ENCODE peak calls at places on chromosomes 11 and 22, in ten cellular contexts. J, Q, P, Z, R, I, S, V, H and M are unnamed samples.
A peak's percentile ranks its signal among the peaks of the same experiment; 100 is the strongest.

GRCh38 chr11:69238562-69239319 is 55.2 kb upstream of the MYEOV start:
- DNase-seq in J (no peak), Q (no peak), P (no peak), Z (no peak), R (no peak), I (no peak), S (no peak), V (no peak), H (no peak), M (no peak)

GRCh38 chr11:2122222-2122906 is 16.8 kb downstream of the IGF2 start:
- DNase-seq in J (no peak), Q (peak; percentile 35), P (peak; percentile 31), Z (no peak), R (no peak), I (no peak), S (no peak), V (peak; percentile 33), H (peak; percentile 16), M (no peak)

GRCh38 chr11:46658259-46658658 is 40.9 kb downstream of the ATG13 start:
- DNase-seq in J (no peak), Q (no peak), P (no peak), Z (peak; percentile 81), R (no peak), I (no peak), S (no peak), V (peak; percentile 81), H (peak; percentile 64), M (no peak)

GRCh38 chr11:47186937-47187681 is 875 bp upstream of the PACSIN3 start:
- DNase-seq in J (peak; percentile 55), Q (peak; percentile 49), P (peak; percentile 76), Z (peak; percentile 54), R (no peak), I (peak; percentile 67), S (peak; percentile 58), V (peak; percentile 54), H (no peak), M (peak; percentile 28)

GRCh38 chr11:84720706-84721402 is 906.3 kb downstream of the DLG2 start:
- DNase-seq in J (no peak), Q (no peak), P (peak; percentile 45), Z (peak; percentile 11), R (no peak), I (peak; percentile 48), S (no peak), V (no peak), H (peak; percentile 28), M (no peak)

GRCh38 chr22:28369849-28370248 is 309.8 kb downstream of the TTC28 start:
- DNase-seq in J (no peak), Q (no peak), P (no peak), Z (no peak), R (no peak), I (no peak), S (no peak), V (no peak), H (no peak), M (peak; percentile 62)

GRCh38 chr11:88250566-88251080 is 75.4 kb upstream of the RAB38 start:
- DNase-seq in J (no peak), Q (no peak), P (no peak), Z (no peak), R (no peak), I (no peak), S (no peak), V (no peak), H (no peak), M (no peak)

GRCh38 chr11:70111269-70112016 is 33.3 kb downstream of the ANO1 start:
- DNase-seq in J (no peak), Q (no peak), P (peak; percentile 45), Z (no peak), R (no peak), I (peak; percentile 50), S (no peak), V (peak; percentile 67), H (no peak), M (no peak)

DNA sequence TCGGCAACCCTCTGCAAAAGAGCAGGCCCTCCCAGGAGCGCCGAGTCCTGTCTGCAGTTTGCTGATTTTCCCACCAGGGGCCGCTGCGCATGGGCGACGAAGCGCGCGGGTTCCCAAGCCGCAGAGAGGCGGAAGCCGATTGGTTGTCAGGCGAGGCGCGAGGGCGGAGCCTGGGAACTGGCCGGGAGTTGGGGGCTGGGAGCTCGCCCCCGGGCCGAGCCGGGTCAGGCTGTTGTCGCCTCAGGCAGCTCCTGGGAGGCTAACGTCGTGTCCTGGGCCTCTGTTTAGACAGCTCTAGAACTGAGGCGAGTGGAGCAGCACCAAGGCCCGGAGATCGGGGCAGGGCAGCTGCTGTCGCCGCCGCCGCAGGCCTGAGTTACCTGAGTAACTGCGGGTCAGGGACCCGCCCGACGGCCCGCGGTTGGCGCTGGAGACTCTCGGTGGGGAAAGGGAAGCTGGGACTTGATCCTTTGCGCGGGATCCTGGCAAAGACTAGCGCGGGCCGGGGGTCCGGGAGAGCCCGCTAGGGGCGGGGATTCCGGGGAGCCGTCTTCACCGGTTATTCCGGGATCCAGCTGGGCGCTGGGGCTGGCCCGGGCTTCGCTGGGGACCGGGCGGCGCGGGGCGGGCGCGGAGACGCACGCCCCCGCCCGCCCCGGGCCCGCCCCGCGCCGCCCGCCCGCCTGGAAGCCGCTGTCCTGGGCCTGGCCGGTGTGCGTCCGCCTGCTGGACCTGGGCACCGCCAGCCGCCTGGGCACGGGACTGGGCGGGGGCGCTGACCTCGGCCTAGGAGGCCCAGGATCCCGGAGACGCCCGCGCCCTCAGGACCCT is at the start of gene STIM1:
- DNase-seq in J (peak; percentile 79), Q (peak; percentile 94), P (peak; percentile 97), Z (peak; percentile 94), R (peak; percentile 86), I (peak; percentile 96), S (peak; percentile 82), V (peak; percentile 90), H (peak; percentile 97), M (peak; percentile 98)
- TF ChIP-seq POLR2A in J (peak; percentile 9), Q (peak; percentile 49), P (peak; percentile 53), Z (peak; percentile 74), R (no peak), I (peak; percentile 90), S (no peak), V (peak; percentile 40), H (peak; percentile 80), M (peak; percentile 84)

GRCh38 chr11:62882428-62882742 is 1.7 kb downstream of the SLC3A2 start:
- DNase-seq in J (no peak), Q (no peak), P (no peak), Z (no peak), R (no peak), I (no peak), S (no peak), V (no peak), H (no peak), M (peak; percentile 76)

GRCh38 chr11:62880231-62880802 is 379 bp upstream of the SLC3A2 start:
- DNase-seq in J (no peak), Q (peak; percentile 62), P (peak; percentile 80), Z (no peak), R (no peak), I (no peak), S (no peak), V (peak; percentile 88), H (no peak), M (peak; percentile 70)

GRCh38 chr11:62882811-62883496 is 2.3 kb downstream of the SLC3A2 start:
- DNase-seq in J (no peak), Q (peak; percentile 72), P (no peak), Z (no peak), R (no peak), I (no peak), S (no peak), V (no peak), H (no peak), M (peak; percentile 76)

GRCh38 chr11:62880803-62881578 is at the start of gene SLC3A2:
- DNase-seq in J (peak; percentile 78), Q (peak; percentile 91), P (peak; percentile 91), Z (peak; percentile 86), R (peak; percentile 68), I (peak; percentile 90), S (peak; percentile 81), V (peak; percentile 82), H (peak; percentile 92), M (peak; percentile 97)

DNA sequence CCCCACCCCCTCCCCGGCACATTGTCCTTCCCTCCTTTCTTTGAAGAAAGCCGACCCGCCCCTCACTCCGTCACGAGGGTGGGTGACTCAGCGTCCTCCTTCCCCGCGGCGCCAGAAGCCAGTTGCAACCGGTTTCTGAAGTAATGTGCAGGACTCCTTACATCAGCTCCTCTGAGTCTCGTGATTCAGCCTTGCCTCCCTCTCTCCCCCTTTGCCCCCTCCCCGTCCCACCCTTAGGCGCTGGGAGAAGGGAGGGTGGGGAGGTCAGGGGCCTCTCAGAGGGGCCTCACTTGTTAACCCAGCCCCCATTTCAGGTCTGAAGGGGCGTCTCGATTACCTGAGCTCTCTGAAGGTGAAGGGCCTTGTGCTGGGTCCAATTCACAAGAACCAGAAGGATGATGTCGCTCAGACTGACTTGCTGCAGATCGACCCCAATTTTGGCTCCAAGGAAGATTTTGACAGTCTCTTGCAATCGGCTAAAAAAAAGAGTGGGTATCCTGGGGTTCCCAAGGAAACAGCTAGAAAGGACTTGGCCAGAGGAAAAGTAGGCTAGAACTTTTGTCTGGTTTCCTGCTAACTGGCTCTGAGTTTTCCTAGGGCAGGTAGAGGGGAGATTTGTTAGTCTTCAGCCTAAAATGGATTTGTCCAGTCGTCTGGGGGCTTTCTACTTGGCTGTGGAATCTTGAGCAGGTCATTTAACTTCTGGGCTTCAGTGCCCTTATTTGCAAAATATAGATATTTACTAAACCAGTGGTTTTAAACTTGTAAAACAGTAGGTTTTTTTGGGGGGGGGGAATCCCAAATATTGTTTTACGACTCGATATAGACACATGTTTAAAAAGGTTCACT is 1.1 kb downstream of the SLC3A2 start:
- DNase-seq in J (no peak), Q (peak; percentile 97), P (peak; percentile 95), Z (peak; percentile 97), R (peak; percentile 90), I (peak; percentile 91), S (peak; percentile 78), V (peak; percentile 97), H (peak; percentile 93), M (peak; percentile 99)
- TF ChIP-seq POLR2A in J (peak; percentile 42), Q (peak; percentile 72), P (no peak), Z (no peak), R (no peak), I (no peak), S (peak; percentile 55), V (peak; percentile 20), H (no peak), M (no peak)

DNA sequence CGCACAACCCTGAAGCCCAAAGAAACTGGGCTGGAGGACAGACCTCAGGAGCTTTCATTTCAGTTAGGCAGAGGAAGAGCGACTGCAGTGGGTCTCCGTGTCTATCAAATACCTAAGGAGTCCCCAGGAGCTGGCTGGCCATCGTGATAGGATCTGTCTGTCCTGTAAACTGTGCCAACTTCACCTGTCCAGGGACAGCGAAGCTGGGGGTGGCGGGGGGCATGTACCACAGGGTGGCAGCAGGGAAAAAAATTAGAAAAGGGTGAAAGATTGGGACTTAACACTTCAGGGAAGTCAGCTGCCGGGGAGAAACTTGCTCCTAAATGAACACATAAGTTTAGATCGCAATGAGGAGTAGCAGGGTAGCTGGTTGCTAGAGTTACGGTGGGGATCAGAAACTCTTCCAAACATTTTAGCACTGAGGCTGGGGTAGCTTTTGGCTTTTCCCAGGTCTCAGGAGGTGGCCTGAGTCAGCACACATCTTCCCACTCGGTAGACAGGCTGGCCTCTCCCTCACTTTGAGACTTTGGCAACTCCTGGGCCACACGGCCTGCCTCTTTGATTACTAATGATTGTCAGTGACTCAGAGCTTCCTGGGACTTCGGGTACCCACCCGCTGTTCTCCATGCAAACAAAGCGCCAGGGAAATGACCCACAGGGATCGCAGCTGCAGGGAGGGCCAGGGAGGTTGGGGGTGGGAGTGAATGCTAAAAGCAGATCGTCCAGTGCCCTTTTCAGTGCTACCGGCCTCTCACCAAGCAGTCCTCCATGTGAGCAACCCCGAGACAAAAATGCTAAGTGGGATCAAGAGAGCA is 2.9 kb upstream of the MTFP1 start:
- DNase-seq in J (no peak), Q (peak; percentile 60), P (peak; percentile 65), Z (peak; percentile 65), R (peak; percentile 89), I (peak; percentile 67), S (no peak), V (peak; percentile 95), H (peak; percentile 73), M (peak; percentile 79)
- TF ChIP-seq POLR2A in J (no peak), Q (no peak), P (no peak), Z (peak; percentile 47), R (no peak), I (no peak), S (no peak), V (peak; percentile 20), H (peak; percentile 68), M (no peak)

GRCh38 chr11:123057604-123058305 is 4.2 kb downstream of the HSPA8 start:
- DNase-seq in J (no peak), Q (no peak), P (no peak), Z (no peak), R (no peak), I (no peak), S (no peak), V (no peak), H (no peak), M (no peak)
- TF ChIP-seq POLR2A in J (no peak), Q (no peak), P (no peak), Z (no peak), R (no peak), I (no peak), S (no peak), V (no peak), H (no peak), M (no peak)